ENCODE peak calls at places on chromosome 20, in eight cellular contexts. G is ovary, Y is heart right ventricle, T is keratinocyte, I is right cardiac atrium, H is Peyer's patch, Z is MM.1S, Q is stomach. U is an unnamed sample.

GRCh38 chr20:2246081-2246491 is 49.7 kb upstream of the TGM3 start:
- DNase-seq in G (no peak), Y (no peak), T (no peak), I (no peak), H (no peak), Z (no peak), Q (no peak), U (no peak)

GRCh38 chr20:57749861-57750260 is 40.0 kb upstream of the PMEPA1 start:
- DNase-seq in G (no peak), Y (no peak), T (no peak), I (no peak), H (no peak), Z (no peak), Q (no peak), U (no peak)

GRCh38 chr20:18719426-18719825 is 94.2 kb upstream of the SCP2D1 start:
- DNase-seq in G (no peak), Y (no peak), T (no peak), I (no peak), H (no peak), Z (no peak), Q (no peak), U (no peak)

GRCh38 chr20:1874534-1875168 is 20.6 kb upstream of the SIRPA start:
- DNase-seq in G (no peak), Y (no peak), T (no peak), I (peak; percentile 72), H (peak; percentile 89), Z (no peak), Q (peak; percentile 39), U (no peak)

GRCh38 chr20:54566224-54566750 is 90.9 kb downstream of the DOK5 start:
- DNase-seq in G (no peak), Y (no peak), T (no peak), I (no peak), H (no peak), Z (no peak), Q (no peak), U (no peak)

GRCh38 chr20:59015411-59015810 is 3.8 kb upstream of the TUBB1 start:
- DNase-seq in G (no peak), Y (no peak), T (no peak), I (no peak), H (no peak), Z (no peak), Q (no peak), U (no peak)

GRCh38 chr20:45857836-45858250 is 429 bp downstream of the ZSWIM3 start:
- DNase-seq in G (no peak), Y (no peak), T (no peak), I (no peak), H (no peak), Z (peak; percentile 43), Q (no peak), U (peak; percentile 76)

GRCh38 chr20:13029687-13030510 is 21.1 kb downstream of the SPTLC3 start:
- DNase-seq in G (no peak), Y (no peak), T (peak; percentile 97), I (no peak), H (no peak), Z (no peak), Q (peak; percentile 26), U (no peak)

GRCh38 chr20:56826971-56827645 is 198.0 kb downstream of the TFAP2C start:
- DNase-seq in G (no peak), Y (no peak), T (no peak), I (no peak), H (no peak), Z (no peak), Q (no peak), U (no peak)

DNA sequence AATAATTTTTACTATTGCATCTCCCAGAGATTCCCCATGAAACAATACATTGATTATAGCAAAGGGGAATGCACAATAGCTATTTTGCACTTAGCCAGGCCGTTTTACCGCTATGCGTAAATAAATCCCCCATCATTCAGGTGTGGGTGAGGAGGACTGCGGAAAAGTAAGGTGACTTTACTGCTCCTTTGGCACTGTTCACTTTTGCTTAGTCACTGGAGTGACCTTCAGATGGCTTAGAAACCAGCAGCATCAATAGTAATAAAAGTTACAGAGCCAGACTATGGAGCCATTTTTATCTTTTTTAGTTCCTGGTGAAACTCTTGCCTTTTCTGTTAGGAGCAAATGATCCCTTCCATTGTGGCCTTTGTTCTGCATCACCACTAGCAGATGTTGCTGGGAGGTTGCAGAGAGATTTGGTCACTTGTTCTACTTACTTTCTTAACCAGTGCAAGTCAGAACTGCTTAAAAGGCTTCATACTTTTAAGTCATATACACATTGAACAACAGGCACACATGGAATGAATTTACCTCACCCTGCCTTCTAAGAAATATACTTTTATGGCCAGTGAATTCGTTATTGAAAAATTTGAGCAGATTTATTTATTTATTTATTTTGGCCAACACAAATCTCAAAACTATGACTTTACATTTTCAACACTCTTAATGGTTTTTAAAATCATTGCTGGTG is 12.1 kb upstream of the BTBD3 start:
- DNase-seq in G (no peak), Y (no peak), T (no peak), I (no peak), H (no peak), Z (no peak), Q (no peak), U (no peak)
- H3K27ac ChIP-seq in G (no peak overlapping the region), Y (peak overlapping the region; percentile 27), T (no peak overlapping the region), I (no peak overlapping the region), H (no peak overlapping the region), Z (no peak overlapping the region), Q (peak overlapping the region; percentile 50), U (no peak overlapping the region)

GRCh38 chr20:35328095-35328685 is 36.0 kb upstream of the FAM83C start:
- DNase-seq in G (no peak), Y (no peak), T (no peak), I (no peak), H (no peak), Z (no peak), Q (no peak), U (no peak)

GRCh38 chr20:35325385-35325784 is 33.2 kb upstream of the FAM83C start:
- DNase-seq in G (no peak), Y (no peak), T (no peak), I (no peak), H (no peak), Z (no peak), Q (no peak), U (no peak)

GRCh38 chr20:35326732-35327073 is 34.5 kb upstream of the FAM83C start:
- DNase-seq in G (no peak), Y (no peak), T (no peak), I (no peak), H (no peak), Z (no peak), Q (no peak), U (no peak)

GRCh38 chr20:35327074-35327976 is 35.1 kb upstream of the FAM83C start:
- DNase-seq in G (no peak), Y (no peak), T (no peak), I (no peak), H (peak; percentile 57), Z (no peak), Q (peak; percentile 58), U (no peak)

DNA sequence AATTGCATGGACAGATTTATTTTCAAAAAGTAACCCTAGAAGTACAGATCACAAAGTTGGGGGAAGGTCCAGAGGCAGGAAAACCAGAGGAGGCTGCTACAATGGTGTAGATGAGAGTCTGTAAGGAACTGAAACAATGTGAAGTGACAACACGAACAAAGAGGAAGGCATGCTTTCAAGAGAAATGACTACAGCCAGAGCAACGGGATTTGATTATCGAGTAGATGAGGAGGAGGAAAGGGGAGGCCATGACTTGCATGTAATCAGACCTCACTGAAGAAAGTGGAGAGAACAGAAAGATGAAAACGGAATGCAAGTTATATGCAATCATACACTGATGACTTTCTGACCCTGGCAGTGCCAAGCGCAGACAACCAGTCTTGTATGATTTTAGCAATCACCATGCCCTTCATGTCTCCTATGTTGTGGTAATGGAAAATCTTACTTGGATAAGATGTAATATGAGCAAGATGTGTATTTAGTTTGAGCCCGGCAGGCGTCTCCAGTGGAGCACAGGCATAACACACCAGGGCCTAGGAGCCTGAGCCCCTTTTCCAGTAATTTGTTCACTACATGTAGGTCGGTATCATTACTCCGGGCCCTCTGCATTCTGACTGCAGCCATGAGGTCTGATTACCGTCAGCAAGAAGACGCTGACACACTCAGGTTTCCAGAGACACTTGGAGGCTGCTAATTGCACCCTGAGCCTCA is 34.0 kb upstream of the FAM83C start:
- DNase-seq in G (no peak), Y (no peak), T (no peak), I (no peak), H (no peak), Z (no peak), Q (peak; percentile 49), U (no peak)
- H3K4me3 ChIP-seq in G (no peak overlapping the region), Y (no peak overlapping the region), T (no peak overlapping the region), I (no peak overlapping the region), H (no peak overlapping the region), Z (no peak overlapping the region), Q (no peak overlapping the region), U (no peak overlapping the region)

GRCh38 chr20:63413323-63413722 is 52.2 kb upstream of the CHRNA4 start:
- DNase-seq in G (no peak), Y (no peak), T (no peak), I (no peak), H (no peak), Z (no peak), Q (no peak), U (no peak)
- H3K27me3 ChIP-seq in G (no peaks in the 10 kb centered on the region), Y (peaks cover 81% of the 10 kb centered on the region), T (peaks cover 12% of the 10 kb centered on the region), I (no peaks in the 10 kb centered on the region), H (no peaks in the 10 kb centered on the region), Z (peaks cover 90% of the 10 kb centered on the region), Q (peaks cover 45% of the 10 kb centered on the region), U (no peaks in the 10 kb centered on the region)

GRCh38 chr20:50146214-50146613 is 7.3 kb downstream of the PEDS1 start:
- DNase-seq in G (no peak), Y (no peak), T (no peak), I (no peak), H (no peak), Z (no peak), Q (no peak), U (no peak)

GRCh38 chr20:50151034-50151743 is 2.3 kb downstream of the PEDS1 start:
- DNase-seq in G (no peak), Y (no peak), T (no peak), I (peak; percentile 29), H (no peak), Z (no peak), Q (peak; percentile 73), U (no peak)

GRCh38 chr20:50146732-50147662 is 6.5 kb downstream of the PEDS1 start:
- DNase-seq in G (no peak), Y (no peak), T (peak; percentile 78), I (peak; percentile 76), H (no peak), Z (no peak), Q (peak; percentile 66), U (peak; percentile 85)

GRCh38 chr20:50152394-50153152 is 950 bp downstream of the PEDS1 start:
- DNase-seq in G (no peak), Y (no peak), T (no peak), I (peak; percentile 16), H (no peak), Z (no peak), Q (no peak), U (no peak)

DNA sequence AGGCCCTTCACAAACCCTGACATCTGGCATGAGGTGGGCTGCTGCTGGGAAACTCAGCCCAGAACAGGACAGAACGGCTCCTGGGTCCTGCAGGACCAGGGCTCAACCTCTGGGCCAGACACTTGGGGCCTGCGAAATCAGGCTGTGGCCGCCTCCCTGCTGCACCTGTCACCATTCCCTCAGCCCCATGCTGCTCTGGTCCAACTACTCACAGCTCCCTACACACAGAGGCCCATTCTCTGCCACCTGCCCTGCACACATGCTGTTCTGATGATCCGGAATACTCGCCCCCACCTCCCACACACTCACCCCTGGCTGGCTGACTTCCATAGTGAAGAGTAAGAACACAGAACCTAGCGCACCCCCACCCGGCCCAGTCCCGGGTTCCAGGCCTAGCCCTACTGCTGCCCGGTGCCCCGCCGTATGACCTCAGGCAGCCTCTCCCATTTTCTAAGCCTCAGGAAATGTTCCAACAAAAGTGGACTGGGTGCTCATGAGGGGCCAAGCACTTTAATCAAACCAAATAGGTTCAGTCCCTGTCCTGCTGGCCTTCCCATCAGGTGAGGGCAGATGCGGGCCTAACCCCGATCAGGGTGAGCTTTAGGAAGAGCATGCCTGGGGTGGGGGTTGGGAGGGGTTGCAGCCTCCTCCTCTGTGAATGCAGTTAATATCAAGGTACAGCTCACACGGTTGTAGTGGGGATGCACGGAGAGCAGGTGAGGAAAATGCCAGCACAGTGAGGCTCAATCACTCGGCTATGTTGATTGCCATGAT is 3.9 kb downstream of the PEDS1 start:
- DNase-seq in G (no peak), Y (no peak), T (no peak), I (peak; percentile 36), H (no peak), Z (no peak), Q (no peak), U (no peak)
- H3K27ac ChIP-seq in G (no peak overlapping the region), Y (no peak overlapping the region), T (peak overlapping the region; percentile 94), I (no peak overlapping the region), H (no peak overlapping the region), Z (no peak overlapping the region), Q (peak overlapping the region; percentile 96), U (peak overlapping the region; percentile 92)